ENCODE peak calls at places on chromosomes 12 and 14, in four cellular contexts. D, X, V and A are unnamed samples.

GRCh38 chr14:72558721-72559120 is 335.2 kb downstream of the DPF3 start:
- DNase-seq in D (no peak), X (peak; percentile 57), V (no peak), A (no peak)

GRCh38 chr12:121628037-121628436 is 1.7 kb downstream of the ORAI1 start:
- DNase-seq in D (no peak), X (no peak), V (no peak), A (no peak)

GRCh38 chr14:98835051-98835824 is 436.8 kb downstream of the BCL11B start:
- DNase-seq in D (no peak), X (no peak), V (no peak), A (no peak)

GRCh38 chr14:58297412-58297761 is 968 bp upstream of the ARID4A start:
- DNase-seq in D (no peak), X (no peak), V (no peak), A (no peak)

GRCh38 chr14:78141590-78141989 is 28.6 kb upstream of the NRXN3 start:
- DNase-seq in D (no peak), X (no peak), V (no peak), A (no peak)

GRCh38 chr14:77085538-77085937 is 12.5 kb upstream of the CIPC start:
- DNase-seq in D (no peak), X (no peak), V (no peak), A (no peak)

GRCh38 chr12:124443929-124444712 is 123.3 kb downstream of the NCOR2 start:
- DNase-seq in D (no peak), X (peak; percentile 72), V (no peak), A (no peak)

GRCh38 chr14:52078093-52078492 is 9.2 kb upstream of the NID2 start:
- DNase-seq in D (no peak), X (peak; percentile 52), V (no peak), A (peak; percentile 73)

GRCh38 chr12:92224685-92225331 is 79.2 kb upstream of the BTG1 start:
- DNase-seq in D (no peak), X (peak; percentile 38), V (no peak), A (peak; percentile 80)

GRCh38 chr14:68464716-68465115 is 328.2 kb downstream of the ZFP36L1 start:
- DNase-seq in D (no peak), X (no peak), V (no peak), A (peak; percentile 43)

GRCh38 chr14:71304588-71305133 is 397.4 kb downstream of the PCNX1 start:
- DNase-seq in D (no peak), X (no peak), V (no peak), A (no peak)

GRCh38 chr12:93245543-93245942 is 132.2 kb upstream of the NUDT4 start:
- DNase-seq in D (no peak), X (no peak), V (peak; percentile 93), A (no peak)

GRCh38 chr14:46136456-46136855 is 515.1 kb downstream of the RPL10L start:
- DNase-seq in D (no peak), X (no peak), V (no peak), A (no peak)

GRCh38 chr14:73236157-73236556 is 1.1 kb upstream of the PAPLN start:
- DNase-seq in D (no peak), X (no peak), V (no peak), A (no peak)

GRCh38 chr14:85528882-85529585 is 910 bp upstream of the FLRT2 start:
- DNase-seq in D (no peak), X (peak; percentile 45), V (no peak), A (peak; percentile 49)

GRCh38 chr14:61188936-61189808 is 92.0 kb downstream of the TMEM30B start:
- DNase-seq in D (no peak), X (peak; percentile 21), V (no peak), A (peak; percentile 25)

GRCh38 chr12:85920324-85920947 is 46.3 kb downstream of the NTS start:
- DNase-seq in D (no peak), X (peak; percentile 10), V (no peak), A (peak; percentile 61)

GRCh38 chr14:60485057-60485599 is 735 bp downstream of the C14orf39 start:
- DNase-seq in D (no peak), X (no peak), V (no peak), A (no peak)

GRCh38 chr12:93089805-93090569 is 160.9 kb upstream of the EEA1 start:
- DNase-seq in D (no peak), X (peak; percentile 56), V (no peak), A (peak; percentile 54)

GRCh38 chr12:3041558-3042164 is 35.5 kb upstream of the TSPAN9 start:
- DNase-seq in D (peak; percentile 11), X (peak; percentile 73), V (peak; percentile 73), A (peak; percentile 74)

GRCh38 chr12:13772264-13772663 is 209.1 kb downstream of the GRIN2B start:
- DNase-seq in D (no peak), X (no peak), V (no peak), A (no peak)

GRCh38 chr14:100581228-100582145 is 5.7 kb downstream of the BEGAIN start:
- DNase-seq in D (no peak), X (no peak), V (no peak), A (no peak)

GRCh38 chr14:72341686-72342085 is 409.5 kb downstream of the RGS6 start:
- DNase-seq in D (no peak), X (no peak), V (no peak), A (no peak)

GRCh38 chr12:52614381-52615207 is 3.8 kb downstream of the KRT73 start:
- DNase-seq in D (no peak), X (no peak), V (no peak), A (no peak)

GRCh38 chr12:132422057-132423043 is 67.6 kb upstream of the FBRSL1 start:
- DNase-seq in D (no peak), X (no peak), V (no peak), A (no peak)

GRCh38 chr12:14167005-14167628 is 185.7 kb upstream of the GRIN2B start:
- DNase-seq in D (no peak), X (peak; percentile 39), V (peak; percentile 51), A (peak; percentile 58)

GRCh38 chr12:93208011-93208410 is 169.7 kb upstream of the NUDT4 start:
- DNase-seq in D (no peak), X (no peak), V (no peak), A (no peak)